ENCODE peak calls at places on chromosomes 16 and 17, in five cellular contexts. One of them, this sample, is unnamed.

GRCh38 chr17:60664022-60664421 is 13.6 kb upstream of the BCAS3 start:
- DNase-seq in RWPE1: no peak
- DNase-seq in mesothelial cell of epicardium: no peak
- DNase-seq in non-pigmented ciliary epithelial cell: no peak
- DNase-seq in BJ: peak
- DNase-seq in this sample: no peak

GRCh38 chr17:81386141-81386645 is 9.1 kb upstream of the BAHCC1 start:
- DNase-seq in RWPE1: no peak
- DNase-seq in non-pigmented ciliary epithelial cell: no peak
- DNase-seq in mesothelial cell of epicardium: no peak
- DNase-seq in BJ: no peak
- DNase-seq in this sample: no peak

GRCh38 chr16:9013508-9013864 is 49.8 kb upstream of the USP7 start:
- DNase-seq in BJ: no peak
- DNase-seq in mesothelial cell of epicardium: no peak
- DNase-seq in RWPE1: no peak
- DNase-seq in non-pigmented ciliary epithelial cell: no peak
- DNase-seq in this sample: no peak

GRCh38 chr17:12097326-12097725 is 76.6 kb downstream of the MAP2K4 start:
- DNase-seq in BJ: no peak
- DNase-seq in mesothelial cell of epicardium: no peak
- DNase-seq in non-pigmented ciliary epithelial cell: no peak
- DNase-seq in RWPE1: no peak
- DNase-seq in this sample: peak

GRCh38 chr16:28873543-28874201 is 4.6 kb upstream of the ATP2A1 start:
- DNase-seq in non-pigmented ciliary epithelial cell: no peak
- DNase-seq in BJ: no peak
- DNase-seq in mesothelial cell of epicardium: no peak
- DNase-seq in RWPE1: no peak
- DNase-seq in this sample: peak

GRCh38 chr16:59205403-59205802 is 471.3 kb upstream of the GOT2 start:
- DNase-seq in BJ: no peak
- DNase-seq in mesothelial cell of epicardium: no peak
- DNase-seq in non-pigmented ciliary epithelial cell: no peak
- DNase-seq in RWPE1: no peak
- DNase-seq in this sample: no peak

GRCh38 chr17:45276031-45276430 is 14.1 kb upstream of the SPATA32 start:
- DNase-seq in BJ: no peak
- DNase-seq in RWPE1: no peak
- DNase-seq in non-pigmented ciliary epithelial cell: no peak
- DNase-seq in mesothelial cell of epicardium: no peak
- DNase-seq in this sample: no peak

GRCh38 chr17:75602644-75603043 is 15.0 kb downstream of the MYO15B start:
- DNase-seq in RWPE1: no peak
- DNase-seq in BJ: no peak
- DNase-seq in mesothelial cell of epicardium: no peak
- DNase-seq in non-pigmented ciliary epithelial cell: no peak
- DNase-seq in this sample: no peak

GRCh38 chr16:23587726-23588125 is 8.4 kb downstream of the NDUFAB1 start:
- DNase-seq in BJ: peak
- DNase-seq in non-pigmented ciliary epithelial cell: peak
- DNase-seq in RWPE1: no peak
- DNase-seq in mesothelial cell of epicardium: no peak
- DNase-seq in this sample: no peak

GRCh38 chr17:81493198-81494038 is 19.2 kb downstream of the ACTG1 start:
- DNase-seq in BJ: no peak
- DNase-seq in RWPE1: no peak
- DNase-seq in mesothelial cell of epicardium: no peak
- DNase-seq in non-pigmented ciliary epithelial cell: no peak
- DNase-seq in this sample: no peak

GRCh38 chr17:43952724-43953666 is 745 bp downstream of the PYY start:
- DNase-seq in mesothelial cell of epicardium: no peak
- DNase-seq in RWPE1: no peak
- DNase-seq in BJ: no peak
- DNase-seq in non-pigmented ciliary epithelial cell: no peak
- DNase-seq in this sample: no peak

GRCh38 chr16:48948911-48949310 is 332.7 kb downstream of the CBLN1 start:
- DNase-seq in non-pigmented ciliary epithelial cell: no peak
- DNase-seq in RWPE1: no peak
- DNase-seq in BJ: no peak
- DNase-seq in mesothelial cell of epicardium: no peak
- DNase-seq in this sample: no peak

GRCh38 chr16:8108991-8109509 is 481.3 kb downstream of the TMEM114 start:
- DNase-seq in non-pigmented ciliary epithelial cell: no peak
- DNase-seq in BJ: no peak
- DNase-seq in mesothelial cell of epicardium: no peak
- DNase-seq in RWPE1: no peak
- DNase-seq in this sample: no peak

GRCh38 chr17:4043862-4044261 is 79.6 kb upstream of the ATP2A3 start:
- DNase-seq in non-pigmented ciliary epithelial cell: no peak
- DNase-seq in RWPE1: no peak
- DNase-seq in BJ: no peak
- DNase-seq in mesothelial cell of epicardium: no peak
- DNase-seq in this sample: no peak

GRCh38 chr17:64410750-64411490 is 20.3 kb upstream of the PECAM1 start:
- DNase-seq in RWPE1: no peak
- DNase-seq in non-pigmented ciliary epithelial cell: no peak
- DNase-seq in mesothelial cell of epicardium: no peak
- DNase-seq in BJ: no peak
- DNase-seq in this sample: no peak

GRCh38 chr16:84718-85452 is 6.9 kb downstream of the MPG start:
- DNase-seq in RWPE1: peak
- DNase-seq in mesothelial cell of epicardium: no peak
- DNase-seq in BJ: peak
- DNase-seq in non-pigmented ciliary epithelial cell: peak
- DNase-seq in this sample: peak

This sample was measured in epithelial cell of esophagus.